ENCODE peak calls at places on chromosomes 1 and 21, in five cellular contexts. One of them, this sample, is unnamed.

GRCh38 chr1:205631010-205631726 is 643 bp downstream of the ELK4 start:
- DNase-seq in aorta: peak
- DNase-seq in suprapubic skin: peak
- DNase-seq in A549: peak
- DNase-seq in HepG2: peak
- DNase-seq in this sample: no peak

GRCh38 chr21:35696644-35697043 is 363.7 kb downstream of the SETD4 start:
- DNase-seq in aorta: no peak
- DNase-seq in suprapubic skin: no peak
- DNase-seq in A549: no peak
- DNase-seq in HepG2: no peak
- DNase-seq in this sample: no peak

GRCh38 chr1:214438530-214438929 is 112.9 kb downstream of the PTPN14 start:
- DNase-seq in aorta: no peak
- DNase-seq in suprapubic skin: no peak
- DNase-seq in A549: no peak
- DNase-seq in HepG2: no peak
- DNase-seq in this sample: no peak

GRCh38 chr1:17892225-17892624 is 137.1 kb downstream of the ACTL8 start:
- DNase-seq in aorta: no peak
- DNase-seq in suprapubic skin: peak
- DNase-seq in A549: no peak
- DNase-seq in HepG2: no peak
- DNase-seq in this sample: no peak

GRCh38 chr1:116664366-116664983 is 3.1 kb downstream of the IGSF3 start:
- DNase-seq in aorta: no peak
- DNase-seq in suprapubic skin: no peak
- DNase-seq in A549: no peak
- DNase-seq in HepG2: no peak
- DNase-seq in this sample: no peak

GRCh38 chr1:174158767-174159252 is 510 bp upstream of the RABGAP1L start:
- DNase-seq in aorta: no peak
- DNase-seq in suprapubic skin: no peak
- DNase-seq in A549: no peak
- DNase-seq in HepG2: no peak
- DNase-seq in this sample: no peak

GRCh38 chr1:21099034-21099868 is 77.4 kb downstream of the EIF4G3 start:
- DNase-seq in aorta: no peak
- DNase-seq in suprapubic skin: no peak
- DNase-seq in A549: no peak
- DNase-seq in HepG2: no peak
- DNase-seq in this sample: no peak

GRCh38 chr1:35726814-35727433 is 8.2 kb upstream of the C1orf216 start:
- DNase-seq in aorta: peak
- DNase-seq in suprapubic skin: no peak
- DNase-seq in A549: peak
- DNase-seq in HepG2: peak
- DNase-seq in this sample: peak

GRCh38 chr1:66302810-66303209 is 231.1 kb upstream of the SGIP1 start:
- DNase-seq in aorta: no peak
- DNase-seq in suprapubic skin: no peak
- DNase-seq in A549: peak
- DNase-seq in HepG2: no peak
- DNase-seq in this sample: no peak

GRCh38 chr1:228903573-228904122 is 168.4 kb downstream of the RHOU start:
- DNase-seq in aorta: no peak
- DNase-seq in suprapubic skin: no peak
- DNase-seq in A549: no peak
- DNase-seq in HepG2: no peak
- DNase-seq in this sample: no peak

GRCh38 chr1:212557739-212558664 is 50.6 kb upstream of the ATF3 start:
- DNase-seq in aorta: no peak
- DNase-seq in suprapubic skin: peak
- DNase-seq in A549: no peak
- DNase-seq in HepG2: no peak
- DNase-seq in this sample: peak

GRCh38 chr1:158600735-158601134 is 4.3 kb upstream of the OR10Z1 start:
- DNase-seq in aorta: no peak
- DNase-seq in suprapubic skin: no peak
- DNase-seq in A549: no peak
- DNase-seq in HepG2: no peak
- DNase-seq in this sample: no peak

GRCh38 chr1:6105218-6105679 is 59.6 kb downstream of the KCNAB2 start:
- DNase-seq in aorta: peak
- DNase-seq in suprapubic skin: no peak
- DNase-seq in A549: no peak
- DNase-seq in HepG2: no peak
- DNase-seq in this sample: no peak

GRCh38 chr1:201219481-201220387 is 29.1 kb downstream of the IGFN1 start:
- DNase-seq in aorta: no peak
- DNase-seq in suprapubic skin: no peak
- DNase-seq in A549: no peak
- DNase-seq in HepG2: no peak
- DNase-seq in this sample: no peak

GRCh38 chr1:108080448-108080847 is 115.5 kb upstream of the VAV3 start:
- DNase-seq in aorta: no peak
- DNase-seq in suprapubic skin: no peak
- DNase-seq in A549: no peak
- DNase-seq in HepG2: no peak
- DNase-seq in this sample: no peak

GRCh38 chr1:102550729-102551384 is 554.1 kb upstream of the OLFM3 start:
- DNase-seq in aorta: no peak
- DNase-seq in suprapubic skin: no peak
- DNase-seq in A549: peak
- DNase-seq in HepG2: peak
- DNase-seq in this sample: no peak

GRCh38 chr1:12135612-12136011 is 31.2 kb upstream of the TNFRSF1B start:
- DNase-seq in aorta: peak
- DNase-seq in suprapubic skin: no peak
- DNase-seq in A549: no peak
- DNase-seq in HepG2: no peak
- DNase-seq in this sample: no peak

GRCh38 chr21:27024316-27024715 is 57.4 kb upstream of the ADAMTS5 start:
- DNase-seq in aorta: no peak
- DNase-seq in suprapubic skin: no peak
- DNase-seq in A549: no peak
- DNase-seq in HepG2: no peak
- DNase-seq in this sample: no peak

GRCh38 chr1:157292302-157292701 is 154.1 kb upstream of the ETV3 start:
- DNase-seq in aorta: no peak
- DNase-seq in suprapubic skin: no peak
- DNase-seq in A549: no peak
- DNase-seq in HepG2: no peak
- DNase-seq in this sample: no peak

GRCh38 chr21:37565530-37566223 is 199.1 kb downstream of the DYRK1A start:
- DNase-seq in aorta: no peak
- DNase-seq in suprapubic skin: no peak
- DNase-seq in A549: peak
- DNase-seq in HepG2: peak
- DNase-seq in this sample: no peak

DNA sequence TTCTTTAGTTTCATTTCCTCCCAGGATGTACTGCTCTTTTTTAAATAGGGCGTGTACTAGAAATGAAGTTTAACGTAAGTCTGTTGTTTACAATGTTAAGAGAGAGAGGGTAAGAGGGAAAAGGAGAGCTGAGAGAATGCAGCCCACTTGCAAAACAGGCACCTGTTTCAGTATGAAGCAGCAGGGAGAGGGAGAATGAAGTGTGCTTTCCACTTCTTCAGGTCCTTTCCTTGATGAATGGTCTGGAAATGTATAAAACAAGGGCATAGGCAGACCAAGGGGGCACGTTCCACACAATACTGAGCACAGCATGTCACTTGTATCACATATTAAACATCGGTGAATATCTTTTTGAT is 2.0 kb downstream of the KCNA3 start:
- DNase-seq in aorta: no peak
- DNase-seq in suprapubic skin: no peak
- DNase-seq in A549: no peak
- DNase-seq in HepG2: no peak
- DNase-seq in this sample: no peak
- H3K27ac ChIP-seq in aorta: no peak
- H3K27ac ChIP-seq in suprapubic skin: no peak
- H3K27ac ChIP-seq in A549: no peak
- H3K27ac ChIP-seq in HepG2: no peak
- H3K27ac ChIP-seq in this sample: no peak

DNA sequence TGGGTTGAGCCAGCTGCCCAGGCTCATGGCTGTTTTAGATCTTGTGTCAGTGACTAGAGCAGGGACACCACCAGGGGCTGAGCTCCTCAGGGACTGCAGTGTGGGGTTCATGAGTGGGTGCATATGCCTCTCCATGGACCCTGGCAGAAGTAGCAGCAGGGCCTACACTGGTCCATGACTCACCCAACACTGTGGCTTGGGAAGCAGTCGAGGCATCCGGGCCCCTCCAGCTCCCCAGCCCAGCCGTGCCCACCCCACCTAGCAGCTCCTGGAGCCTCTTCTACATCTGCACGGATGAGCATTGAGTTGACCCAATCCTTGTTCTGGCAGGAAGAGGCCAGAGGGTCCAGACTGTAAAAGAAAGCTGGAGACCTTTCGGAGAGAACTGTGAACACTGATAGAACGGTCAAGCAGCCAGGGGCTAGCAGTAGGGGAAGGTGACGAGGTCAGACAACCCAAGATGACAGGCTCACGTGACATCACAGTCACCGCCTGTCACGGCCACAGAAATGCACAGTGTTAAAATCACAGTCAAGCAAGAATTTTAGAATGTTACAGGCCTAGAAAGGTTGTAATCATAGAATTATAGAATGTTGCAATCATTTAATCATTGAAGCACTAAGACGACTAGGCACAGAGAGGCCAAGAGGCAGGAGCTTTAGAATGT is 117.6 kb downstream of the EPHB2 start:
- DNase-seq in aorta: no peak
- DNase-seq in suprapubic skin: no peak
- DNase-seq in A549: no peak
- DNase-seq in HepG2: no peak
- DNase-seq in this sample: no peak
- H3K27ac ChIP-seq in aorta: no peak
- H3K27ac ChIP-seq in suprapubic skin: no peak
- H3K27ac ChIP-seq in A549: no peak
- H3K27ac ChIP-seq in HepG2: no peak
- H3K27ac ChIP-seq in this sample: no peak

GRCh38 chr1:226653311-226653921 is 85.7 kb downstream of the ITPKB start:
- DNase-seq in aorta: peak
- DNase-seq in suprapubic skin: no peak
- DNase-seq in A549: no peak
- DNase-seq in HepG2: no peak
- DNase-seq in this sample: no peak
- H3K27ac ChIP-seq in aorta: no peak
- H3K27ac ChIP-seq in suprapubic skin: no peak
- H3K27ac ChIP-seq in A549: no peak
- H3K27ac ChIP-seq in HepG2: no peak
- H3K27ac ChIP-seq in this sample: no peak

DNA sequence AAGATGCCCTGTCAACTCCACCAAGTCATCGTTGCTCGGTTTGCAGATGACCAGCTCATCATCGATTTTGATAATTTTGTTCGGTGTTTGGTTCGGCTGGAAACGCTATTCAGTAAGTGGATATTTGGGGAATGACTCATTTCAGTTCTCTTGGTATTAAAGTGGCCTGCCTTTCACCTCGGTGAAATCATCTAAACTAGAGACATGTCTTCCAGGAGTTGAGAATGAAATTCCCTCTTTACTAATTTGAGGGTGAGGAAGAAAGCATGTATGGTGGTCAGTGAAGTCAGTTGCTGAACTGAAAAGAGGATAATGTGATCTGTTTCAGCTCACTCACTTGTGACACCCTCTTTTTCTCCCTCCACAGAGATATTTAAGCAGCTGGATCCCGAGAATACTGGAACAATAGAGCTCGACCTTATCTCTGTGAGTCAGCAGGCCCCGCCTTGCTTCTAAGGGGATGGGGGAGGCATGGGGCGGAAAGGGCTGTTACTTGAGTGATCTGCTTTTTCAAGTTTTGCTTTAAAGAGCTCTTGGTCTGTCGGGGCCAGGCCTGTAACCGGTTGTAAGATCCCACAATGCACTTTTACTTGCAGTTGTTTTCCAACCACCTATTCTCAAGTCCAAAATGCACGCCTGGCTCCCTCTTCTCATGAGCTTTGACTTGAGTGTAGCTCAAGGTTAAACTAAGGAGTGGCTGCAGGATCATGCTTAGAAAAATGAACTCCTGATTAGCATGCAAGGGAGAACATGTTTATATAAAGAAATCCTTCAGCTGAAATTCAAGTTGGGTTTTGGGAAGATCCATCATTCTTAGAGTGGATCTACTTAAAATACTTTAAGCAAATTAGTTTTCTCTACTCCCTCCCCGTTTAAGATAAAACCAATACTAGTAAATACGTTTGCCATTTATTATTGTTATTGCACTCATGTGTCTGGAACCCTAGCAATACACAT is 59.8 kb downstream of the CAPN2 start:
- DNase-seq in aorta: peak
- DNase-seq in suprapubic skin: no peak
- DNase-seq in A549: peak
- DNase-seq in HepG2: no peak
- DNase-seq in this sample: no peak
- H3K27ac ChIP-seq in aorta: peak
- H3K27ac ChIP-seq in suprapubic skin: peak
- H3K27ac ChIP-seq in A549: peak
- H3K27ac ChIP-seq in HepG2: no peak
- H3K27ac ChIP-seq in this sample: peak

GRCh38 chr1:203624341-203624712 is 2.3 kb upstream of the ATP2B4 start:
- DNase-seq in aorta: no peak
- DNase-seq in suprapubic skin: no peak
- DNase-seq in A549: no peak
- DNase-seq in HepG2: no peak
- DNase-seq in this sample: no peak
- H3K27ac ChIP-seq in aorta: no peak
- H3K27ac ChIP-seq in suprapubic skin: no peak
- H3K27ac ChIP-seq in A549: peak
- H3K27ac ChIP-seq in HepG2: no peak
- H3K27ac ChIP-seq in this sample: no peak

DNA sequence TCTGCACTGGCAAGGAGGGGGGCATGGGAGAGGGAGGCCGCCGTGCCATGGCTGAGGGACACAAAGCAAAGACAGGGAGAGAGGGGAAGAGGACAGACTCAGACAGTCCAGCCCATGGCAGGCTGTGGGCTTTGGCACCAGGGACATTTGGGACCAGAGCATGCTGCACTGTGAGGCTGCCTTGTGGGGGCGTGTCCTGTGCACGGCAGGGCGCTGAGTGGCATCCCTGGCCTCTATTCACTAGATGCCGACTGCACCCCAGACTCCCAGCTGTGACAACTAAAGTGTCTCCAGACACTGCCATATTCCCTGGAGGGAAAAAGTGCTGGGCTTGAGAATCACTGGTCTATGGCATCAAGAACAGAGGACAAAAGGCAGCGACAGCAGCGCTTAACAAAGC is 18.5 kb upstream of the PRDM15 start:
- DNase-seq in aorta: no peak
- DNase-seq in suprapubic skin: no peak
- DNase-seq in A549: no peak
- DNase-seq in HepG2: no peak
- DNase-seq in this sample: no peak
- H3K27ac ChIP-seq in aorta: no peak
- H3K27ac ChIP-seq in suprapubic skin: no peak
- H3K27ac ChIP-seq in A549: no peak
- H3K27ac ChIP-seq in HepG2: no peak
- H3K27ac ChIP-seq in this sample: no peak